ENCODE peak calls at places on chromosome 16, in six cellular contexts. Q is NCI-H748 treated with DMSO at 0.1 percent for 48 hours; A is glutamatergic neuron; S is stimulated activated CD8-positive, alpha-beta memory T cell treated with anti-CD3 and anti-CD28 coated beads, Interleukin-12 subunit alpha, Interleukin-12 subunit beta, amount 100 ng/mL, for 4 hours; I is KG1; M is immature natural killer cell. T is an unnamed sample.

GRCh38 chr16:88700636-88701482 is 5.3 kb downstream of the RNF166 start:
- DNase-seq in A (no peak), M (peak; percentile 98), S (peak; percentile 94), I (peak; percentile 93), Q (no peak), T (peak; percentile 98)

GRCh38 chr16:49520684-49521083 is 147.1 kb downstream of the C16orf78 start:
- DNase-seq in I (no peak), S (no peak), Q (no peak), M (no peak), A (no peak), T (no peak)

GRCh38 chr16:48276102-48276501 is 28.8 kb upstream of the ABCC11 start:
- DNase-seq in M (no peak), S (no peak), A (no peak), I (no peak), Q (no peak), T (no peak)

GRCh38 chr16:72677662-72678447 is 370.1 kb downstream of the ZFHX3 start:
- DNase-seq in A (no peak), Q (no peak), I (no peak), M (no peak), S (no peak), T (no peak)

GRCh38 chr16:22232277-22233049 is 26.4 kb downstream of the EEF2K start:
- DNase-seq in S (no peak), Q (peak; percentile 76), M (no peak), A (no peak), I (no peak), T (no peak)

GRCh38 chr16:75179208-75179607 is 27.8 kb downstream of the CTRB2 start:
- DNase-seq in S (no peak), M (no peak), I (no peak), A (no peak), Q (no peak), T (no peak)

GRCh38 chr16:14309001-14309886 is 238.1 kb downstream of the MRTFB start:
- DNase-seq in A (no peak), M (no peak), S (no peak), I (no peak), Q (no peak), T (no peak)

GRCh38 chr16:3727806-3728381 is 10.6 kb upstream of the TRAP1 start:
- DNase-seq in I (no peak), S (no peak), M (no peak), Q (no peak), A (peak; percentile 78), T (no peak)

GRCh38 chr16:67372664-67373063 is 20.6 kb downstream of the TPPP3 start:
- DNase-seq in A (no peak), I (no peak), S (no peak), M (no peak), Q (no peak), T (peak; percentile 35)

GRCh38 chr16:18948372-18949020 is 22.3 kb upstream of the SMG1 start:
- DNase-seq in S (no peak), I (no peak), A (no peak), Q (no peak), M (no peak), T (no peak)

GRCh38 chr16:9236319-9236718 is 144.9 kb downstream of the HAPSTR1 start:
- DNase-seq in M (no peak), A (no peak), I (no peak), Q (no peak), S (no peak), T (no peak)

GRCh38 chr16:73365010-73365409 is 317.1 kb upstream of the ZFHX3 start:
- DNase-seq in Q (peak; percentile 13), S (no peak), A (peak; percentile 37), M (no peak), I (no peak), T (no peak)

GRCh38 chr16:46947900-46948547 is 25.4 kb downstream of the DNAJA2 start:
- DNase-seq in S (no peak), Q (no peak), A (no peak), I (peak; percentile 51), M (peak; percentile 19), T (peak; percentile 67)

GRCh38 chr16:24681793-24682192 is 47.7 kb upstream of the TNRC6A start:
- DNase-seq in A (no peak), M (no peak), I (no peak), S (no peak), Q (no peak), T (no peak)

GRCh38 chr16:1895949-1896675 is 22.1 kb downstream of the HS3ST6 start:
- DNase-seq in Q (no peak), M (no peak), S (no peak), I (no peak), A (no peak), T (no peak)

GRCh38 chr16:65305588-65305987 is 183.7 kb upstream of the CDH11 start:
- DNase-seq in M (no peak), I (no peak), S (no peak), A (no peak), Q (no peak), T (no peak)

GRCh38 chr16:15976929-15977637 is 27.7 kb downstream of the ABCC1 start:
- DNase-seq in S (no peak), A (no peak), M (no peak), Q (no peak), I (no peak), T (no peak)

GRCh38 chr16:3020604-3021448 is 658 bp downstream of the TNFRSF12A start:
- DNase-seq in A (peak; percentile 31), S (peak; percentile 67), Q (no peak), M (no peak), I (no peak), T (no peak)

GRCh38 chr16:2773188-2773968 is 3.7 kb downstream of the ELOB start:
- DNase-seq in M (no peak), A (no peak), Q (no peak), I (no peak), S (no peak), T (no peak)

GRCh38 chr16:69106491-69107291 is 1.2 kb downstream of the HAS3 start:
- DNase-seq in M (no peak), S (no peak), I (no peak), Q (no peak), A (peak; percentile 36), T (no peak)